ENCODE peak calls at places on chromosomes 7 and 10, in eight cellular contexts. A is IMR-90, V is body of pancreas, O is uterus, I is H1, B is HCT116, Z is transverse colon, D is Peyer's patch. Y is an unnamed sample.

GRCh38 chr7:326845-327304 is 36.9 kb downstream of the FOXL3 start:
- DNase-seq in Z (peak), A (peak), B (no peak), V (peak), D (no peak), O (no peak), I (no peak), Y (no peak)

GRCh38 chr7:22083711-22084289 is 138.1 kb upstream of the CDCA7L start:
- DNase-seq in D (no peak), B (no peak), O (peak), A (no peak), Z (no peak), I (no peak), V (peak), Y (no peak)

GRCh38 chr7:48255046-48255445 is 83.8 kb downstream of the ABCA13 start:
- DNase-seq in O (no peak), D (no peak), A (peak), B (no peak), V (no peak), I (no peak), Z (no peak), Y (no peak)

GRCh38 chr7:113137241-113137640 is 18.9 kb upstream of the SMIM30 start:
- DNase-seq in V (no peak), A (no peak), O (no peak), B (no peak), D (no peak), Z (no peak), I (no peak), Y (no peak)

GRCh38 chr7:39461263-39461662 is 104.9 kb upstream of the YAE1 start:
- DNase-seq in O (no peak), B (no peak), Z (no peak), A (no peak), D (no peak), I (no peak), V (no peak), Y (no peak)

GRCh38 chr7:19621740-19622139 is 87.1 kb downstream of the POLR1F start:
- DNase-seq in O (no peak), D (no peak), Z (no peak), B (peak), A (peak), I (no peak), V (no peak), Y (no peak)

GRCh38 chr7:69953319-69954067 is 355.2 kb downstream of the AUTS2 start:
- DNase-seq in V (no peak), D (no peak), B (no peak), O (no peak), Z (no peak), I (no peak), A (no peak), Y (no peak)

GRCh38 chr10:21030096-21030495 is 133.0 kb upstream of the NEBL start:
- DNase-seq in I (no peak), O (no peak), B (no peak), Z (no peak), D (no peak), V (no peak), A (no peak), Y (no peak)

GRCh38 chr7:81638216-81638615 is 131.6 kb downstream of the HGF start:
- DNase-seq in Z (no peak), I (no peak), D (no peak), B (no peak), O (no peak), A (peak), V (no peak), Y (no peak)

GRCh38 chr7:42203336-42203735 is 33.7 kb downstream of the GLI3 start:
- DNase-seq in A (no peak), B (no peak), I (no peak), O (no peak), D (no peak), V (no peak), Z (no peak), Y (no peak)

GRCh38 chr10:112985701-112986510 is 35.9 kb downstream of the TCF7L2 start:
- DNase-seq in B (no peak), I (no peak), V (no peak), Z (no peak), A (peak), O (peak), D (no peak), Y (no peak)

GRCh38 chr7:84187813-84188212 is 6.8 kb downstream of the SEMA3A start:
- DNase-seq in V (no peak), B (no peak), Z (no peak), D (no peak), A (peak), O (no peak), I (no peak), Y (no peak)

GRCh38 chr7:98091061-98091460 is 15.6 kb upstream of the LMTK2 start:
- DNase-seq in V (no peak), O (no peak), I (no peak), D (no peak), A (peak), B (no peak), Z (no peak), Y (no peak)

GRCh38 chr7:30816291-30817059 is 45.3 kb downstream of the MINDY4 start:
- DNase-seq in V (no peak), Z (no peak), B (no peak), D (no peak), I (peak), A (no peak), O (peak), Y (no peak)

GRCh38 chr7:46948776-46949175 is 633.1 kb downstream of the TNS3 start:
- DNase-seq in A (no peak), B (no peak), D (no peak), I (no peak), Z (no peak), V (no peak), O (no peak), Y (no peak)

GRCh38 chr7:100803398-100804161 is 23.7 kb downstream of the EPHB4 start:
- DNase-seq in I (peak), B (no peak), A (peak), D (peak), V (peak), O (peak), Z (peak), Y (peak)

GRCh38 chr10:66045859-66046258 is 880.0 kb upstream of the LRRTM3 start:
- DNase-seq in I (no peak), V (no peak), O (no peak), B (no peak), Z (no peak), D (no peak), A (no peak), Y (no peak)

GRCh38 chr10:117441812-117442443 is 66.7 kb upstream of the PDZD8 start:
- DNase-seq in V (no peak), B (no peak), Z (no peak), I (no peak), O (no peak), D (no peak), A (no peak), Y (no peak)

GRCh38 chr7:134307320-134307719 is 9.4 kb downstream of the SLC35B4 start:
- DNase-seq in Z (no peak), I (no peak), D (no peak), A (no peak), O (no peak), B (no peak), V (no peak), Y (no peak)

GRCh38 chr7:29622335-29623265 is 59.0 kb downstream of the PRR15 start:
- DNase-seq in A (peak), D (no peak), B (peak), Z (no peak), O (no peak), V (no peak), I (no peak), Y (no peak)

GRCh38 chr10:77846718-77847311 is 79.7 kb downstream of the DLG5 start:
- DNase-seq in O (peak), I (peak), D (peak), A (peak), V (peak), B (peak), Z (peak), Y (peak)

DNA sequence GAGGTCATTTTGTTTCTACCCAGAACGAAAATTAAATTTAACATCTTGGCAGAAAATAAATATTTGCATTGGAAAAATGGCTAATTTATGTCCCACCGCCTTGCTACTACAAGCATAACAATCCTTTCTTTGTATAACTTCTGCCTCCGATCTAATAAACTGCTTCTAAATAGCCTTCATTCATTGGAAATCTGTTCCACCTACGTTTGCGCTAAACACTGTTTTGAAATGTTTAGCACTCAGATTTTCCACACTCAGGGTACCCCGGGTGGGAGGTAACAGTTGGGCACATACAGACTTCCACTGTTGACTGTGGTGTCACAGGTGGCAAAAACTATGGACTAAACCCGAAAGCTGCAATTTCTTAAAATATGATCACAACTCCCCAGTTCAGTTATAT is 96.4 kb downstream of the FGFR2 start:
- DNase-seq in O (no peak), D (no peak), A (no peak), V (no peak), Z (no peak), I (no peak), B (no peak), Y (no peak)
- H3K27ac ChIP-seq in O (no peak), D (no peak), A (no peak), V (peak), Z (no peak), I (no peak), B (no peak), Y (no peak)

GRCh38 chr7:159201722-159202330 is 57.2 kb upstream of the VIPR2 start:
- DNase-seq in A (no peak), V (no peak), I (no peak), Z (no peak), O (no peak), D (no peak), B (no peak), Y (no peak)

GRCh38 chr7:159205833-159206232 is 61.2 kb upstream of the VIPR2 start:
- DNase-seq in O (no peak), I (no peak), B (no peak), D (no peak), A (no peak), V (no peak), Z (no peak), Y (no peak)

GRCh38 chr7:159207398-159207797 is 62.7 kb upstream of the VIPR2 start:
- DNase-seq in O (no peak), V (no peak), B (no peak), I (no peak), Z (no peak), D (no peak), A (no peak), Y (no peak)

GRCh38 chr7:159200421-159200820 is 55.8 kb upstream of the VIPR2 start:
- DNase-seq in Z (no peak), V (no peak), A (no peak), O (no peak), B (no peak), D (no peak), I (no peak), Y (no peak)

DNA sequence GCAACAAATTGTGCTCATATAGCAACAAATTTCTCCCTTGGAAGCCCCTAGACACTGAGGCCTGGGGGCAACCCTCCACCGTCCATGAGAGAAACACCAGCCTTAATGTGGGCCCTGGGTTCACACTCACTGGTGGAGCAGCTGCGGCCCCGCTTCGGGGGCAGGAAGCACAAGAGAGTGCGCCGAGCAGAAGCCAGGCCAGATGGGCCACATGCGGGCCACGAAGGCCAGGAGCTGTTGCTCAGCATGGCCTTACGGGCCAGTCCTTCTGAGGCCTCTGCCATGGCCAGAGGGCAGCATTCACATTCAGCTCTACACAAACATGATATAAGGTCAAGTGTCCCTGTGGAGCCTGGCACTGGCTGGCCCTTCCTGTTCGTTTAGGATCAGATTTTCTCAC is 60.0 kb upstream of the VIPR2 start:
- DNase-seq in O (no peak), B (no peak), V (no peak), I (no peak), A (no peak), D (no peak), Z (no peak), Y (no peak)
- TF ChIP-seq POLR2A in O (no peak), B (no peak), V (no peak), I (no peak), A (no peak), D (no peak), Z (no peak), Y (no peak)

GRCh38 chr10:102507521-102507920 is 3.7 kb downstream of the SUFU start:
- DNase-seq in B (no peak), V (no peak), I (no peak), D (no peak), A (no peak), O (no peak), Z (no peak), Y (no peak)

GRCh38 chr10:102503264-102504178 is at the start of gene SUFU:
- DNase-seq in D (peak), B (peak), O (peak), Z (peak), V (peak), I (peak), A (peak), Y (peak)

GRCh38 chr10:102504976-102505300 is 1.2 kb downstream of the SUFU start:
- DNase-seq in Z (no peak), V (no peak), B (no peak), A (no peak), D (no peak), I (no peak), O (no peak), Y (no peak)

GRCh38 chr10:102504179-102504975 is 605 bp downstream of the SUFU start:
- DNase-seq in O (peak), Z (peak), I (peak), D (peak), V (peak), B (no peak), A (peak), Y (no peak)

GRCh38 chr10:102505462-102506115 is 1.8 kb downstream of the SUFU start:
- DNase-seq in D (no peak), I (no peak), O (no peak), Z (no peak), V (peak), A (no peak), B (no peak), Y (no peak)
- H3K4me3 ChIP-seq in D (peak), I (peak), O (no peak), Z (no peak), V (no peak), A (peak), B (no peak), Y (no peak)

GRCh38 chr10:59537451-59537850 is 172.2 kb downstream of the SLC16A9 start:
- DNase-seq in V (no peak), A (no peak), Z (no peak), B (no peak), I (no peak), D (no peak), O (no peak), Y (no peak)
- H3K27ac ChIP-seq in V (no peak), A (no peak), Z (peak), B (no peak), I (no peak), D (peak), O (peak), Y (peak)

Y was measured in heart left ventricle.